ENCODE peak calls at places on chromosomes 13 and 19, in nine cellular contexts. T is cardiac fibroblast; C is CD8-positive, alpha-beta memory T cell; P is neuronal stem cell; A is heart left ventricle; K is Karpas-422; N is HAP-1; Z is effector memory CD4-positive, alpha-beta T cell; D is tibial nerve. X is an unnamed sample.

GRCh38 chr19:3176715-3177501 is 1.7 kb upstream of the S1PR4 start:
- DNase-seq in T (peak; percentile 17), C (peak; percentile 88), P (no peak), A (no peak), K (no peak), N (no peak), Z (peak; percentile 71), D (no peak), X (no peak)

GRCh38 chr13:99086869-99087129 is 108.9 kb upstream of the DOCK9 start:
- DNase-seq in T (no peak), C (peak; percentile 62), P (peak; percentile 31), A (no peak), K (no peak), N (no peak), Z (no peak), D (no peak), X (no peak)

GRCh38 chr19:46478356-46478986 is 7.1 kb upstream of the PNMA8A start:
- DNase-seq in T (peak; percentile 73), C (no peak), P (no peak), A (no peak), K (peak; percentile 62), N (peak; percentile 57), Z (no peak), D (no peak), X (peak; percentile 55)

GRCh38 chr13:24076124-24076523 is 84.4 kb upstream of the SPATA13 start:
- DNase-seq in T (no peak), C (no peak), P (no peak), A (no peak), K (no peak), N (no peak), Z (no peak), D (no peak), X (no peak)

GRCh38 chr19:33624586-33625153 is 2.9 kb downstream of the CHST8 start:
- DNase-seq in T (no peak), C (peak; percentile 1), P (no peak), A (no peak), K (no peak), N (no peak), Z (no peak), D (no peak), X (peak; percentile 7)

GRCh38 chr19:30065680-30066606 is 123.9 kb downstream of the URI1 start:
- DNase-seq in T (no peak), C (no peak), P (no peak), A (peak; percentile 14), K (peak; percentile 55), N (no peak), Z (no peak), D (no peak), X (peak; percentile 42)

GRCh38 chr13:42702726-42703125 is 78.7 kb upstream of the FAM216B start:
- DNase-seq in T (peak; percentile 73), C (no peak), P (no peak), A (no peak), K (no peak), N (no peak), Z (no peak), D (no peak), X (no peak)

GRCh38 chr13:25752957-25753540 is 298.8 kb downstream of the SHISA2 start:
- DNase-seq in T (peak; percentile 91), C (no peak), P (no peak), A (peak; percentile 47), K (no peak), N (no peak), Z (no peak), D (peak; percentile 14), X (peak; percentile 45)

GRCh38 chr19:1270168-1270853 is 1.2 kb downstream of the CIRBP start:
- DNase-seq in T (no peak), C (no peak), P (no peak), A (no peak), K (peak; percentile 66), N (no peak), Z (no peak), D (no peak), X (no peak)

GRCh38 chr13:27489456-27489855 is 39.1 kb upstream of the MTIF3 start:
- DNase-seq in T (no peak), C (no peak), P (no peak), A (no peak), K (no peak), N (no peak), Z (no peak), D (no peak), X (no peak)

GRCh38 chr19:5122121-5122400 is 153.1 kb downstream of the KDM4B start:
- DNase-seq in T (no peak), C (no peak), P (no peak), A (no peak), K (no peak), N (no peak), Z (no peak), D (no peak), X (no peak)

GRCh38 chr19:18893573-18894253 is 2.2 kb downstream of the CERS1 start:
- DNase-seq in T (no peak), C (no peak), P (no peak), A (peak; percentile 19), K (no peak), N (no peak), Z (no peak), D (no peak), X (no peak)
- H3K4me3 ChIP-seq in T (no peak overlapping the region), C (no peak overlapping the region), P (no peak overlapping the region), A (no peak overlapping the region), K (no peak overlapping the region), N (no peak overlapping the region), Z (no peak overlapping the region), D (no peak overlapping the region), X (no peak overlapping the region)

GRCh38 chr19:39435499-39436349 is at the start of gene RPS16:
- DNase-seq in T (peak; percentile 99), C (peak; percentile 100), P (peak; percentile 94), A (peak; percentile 99), K (peak; percentile 100), N (peak; percentile 95), Z (peak; percentile 98), D (peak; percentile 95), X (peak; percentile 95)

GRCh38 chr19:39434123-39435076 is 1.3 kb downstream of the RPS16 start:
- DNase-seq in T (no peak), C (no peak), P (no peak), A (no peak), K (no peak), N (no peak), Z (no peak), D (no peak), X (no peak)

GRCh38 chr19:39432677-39433025 is 3.1 kb downstream of the RPS16 start:
- DNase-seq in T (no peak), C (no peak), P (no peak), A (no peak), K (no peak), N (no peak), Z (no peak), D (no peak), X (no peak)

GRCh38 chr19:39430675-39431593 is 4.8 kb downstream of the RPS16 start:
- DNase-seq in T (peak; percentile 95), C (peak; percentile 88), P (no peak), A (no peak), K (peak; percentile 80), N (peak; percentile 79), Z (peak; percentile 84), D (no peak), X (no peak)

DNA sequence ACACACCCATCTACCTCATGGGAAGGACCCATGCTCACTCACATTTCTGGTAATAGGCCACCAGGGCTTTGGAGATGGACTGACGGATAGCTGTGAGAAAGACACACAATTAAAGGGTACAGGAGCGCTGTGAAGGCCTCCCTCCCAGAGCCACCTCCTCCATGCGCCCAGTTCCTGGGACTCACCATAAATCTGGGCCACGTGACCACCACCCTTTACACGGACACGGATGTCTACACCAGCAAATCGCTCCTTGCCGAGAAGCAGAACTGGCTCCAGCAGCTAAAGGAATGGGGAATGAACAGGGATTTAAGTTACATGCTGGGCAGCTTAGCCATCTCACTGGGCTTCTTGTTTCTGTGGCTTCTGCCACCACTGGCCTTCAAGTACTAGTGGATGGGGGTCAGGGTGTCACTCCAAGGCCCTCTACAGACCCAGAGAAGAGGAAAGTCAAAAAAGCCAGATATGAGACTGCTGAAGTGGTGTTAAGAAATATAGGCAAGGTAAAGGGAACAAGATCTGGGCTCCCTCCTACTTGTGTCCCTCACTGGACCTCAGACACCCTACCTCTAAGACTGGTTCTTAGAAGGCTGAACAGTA is 2.2 kb downstream of the RPS16 start:
- DNase-seq in T (no peak), C (no peak), P (no peak), A (no peak), K (no peak), N (no peak), Z (no peak), D (no peak), X (no peak)
- H3K4me3 ChIP-seq in T (no peak overlapping the region), C (no peak overlapping the region), P (peak overlapping the region; percentile 8), A (no peak overlapping the region), K (peak overlapping the region; percentile 99), N (no peak overlapping the region), Z (no peak overlapping the region), D (no peak overlapping the region), X (no peak overlapping the region)

GRCh38 chr19:17686027-17686511 is 2.1 kb downstream of the UNC13A start:
- DNase-seq in T (peak; percentile 30), C (no peak), P (no peak), A (peak; percentile 52), K (no peak), N (no peak), Z (no peak), D (no peak), X (no peak)
- H3K4me3 ChIP-seq in T (peak overlapping the region; percentile 11), C (no peak overlapping the region), P (peak overlapping the region; percentile 62), A (peak overlapping the region; percentile 31), K (no peak overlapping the region), N (no peak overlapping the region), Z (no peak overlapping the region), D (no peak overlapping the region), X (no peak overlapping the region)

GRCh38 chr19:8212212-8212611 is 3.0 kb downstream of the CERS4 start:
- DNase-seq in T (no peak), C (no peak), P (no peak), A (no peak), K (no peak), N (no peak), Z (no peak), D (no peak), X (no peak)

GRCh38 chr19:8209111-8209964 is at the start of gene CERS4:
- DNase-seq in T (peak; percentile 73), C (peak; percentile 87), P (peak; percentile 82), A (peak; percentile 79), K (peak; percentile 85), N (peak; percentile 82), Z (peak; percentile 76), D (peak; percentile 48), X (peak; percentile 45)

GRCh38 chr19:8208710-8209110 is 460 bp upstream of the CERS4 start:
- DNase-seq in T (no peak), C (no peak), P (peak; percentile 47), A (no peak), K (no peak), N (no peak), Z (no peak), D (peak; percentile 30), X (no peak)

GRCh38 chr19:8209965-8210659 is 942 bp downstream of the CERS4 start:
- DNase-seq in T (no peak), C (no peak), P (no peak), A (no peak), K (no peak), N (no peak), Z (no peak), D (no peak), X (no peak)

DNA sequence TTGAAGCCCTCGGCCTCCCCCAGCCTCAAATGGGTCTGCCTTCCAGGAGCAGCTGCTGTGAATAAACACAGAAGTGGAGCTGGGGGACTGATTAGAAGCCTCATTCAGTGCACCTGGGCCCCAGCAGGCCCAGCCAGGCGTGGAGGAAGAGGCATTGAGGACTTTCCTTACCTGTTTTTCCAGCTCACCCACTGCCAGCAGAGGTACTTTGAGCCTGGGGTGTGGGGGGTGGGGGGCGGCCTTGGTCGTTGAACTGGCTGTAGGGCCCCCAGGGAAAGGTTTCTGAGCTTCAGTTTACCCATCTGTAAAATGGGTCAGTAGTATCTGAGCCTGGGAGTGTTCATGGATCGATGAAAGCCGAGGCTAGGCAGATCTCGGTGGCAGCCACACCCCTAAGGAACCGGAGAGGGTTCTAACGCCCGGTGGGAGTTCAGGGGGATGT is 1.5 kb downstream of the CERS4 start:
- DNase-seq in T (no peak), C (no peak), P (no peak), A (no peak), K (peak; percentile 47), N (no peak), Z (no peak), D (no peak), X (no peak)
- H3K4me3 ChIP-seq in T (peak overlapping the region; percentile 72), C (peak overlapping the region; percentile 87), P (peak overlapping the region; percentile 83), A (no peak overlapping the region), K (peak overlapping the region; percentile 91), N (peak overlapping the region; percentile 84), Z (peak overlapping the region; percentile 83), D (no peak overlapping the region), X (no peak overlapping the region)

X was measured in Jurkat, Clone E6-1.